ENCODE peak calls at places on chromosomes 4 and X, in four cellular contexts. One of them, this sample, is unnamed.

GRCh38 chr4:187798385-187798784 is 197.2 kb upstream of the ZFP42 start:
- DNase-seq in naive thymus-derived CD8-positive, alpha-beta T cell: no peak
- DNase-seq in heart left ventricle: no peak
- DNase-seq in H4: no peak
- DNase-seq in this sample: no peak

GRCh38 chr4:102386966-102387365 is 41.7 kb upstream of the SLC39A8 start:
- DNase-seq in H4: no peak
- DNase-seq in naive thymus-derived CD8-positive, alpha-beta T cell: no peak
- DNase-seq in heart left ventricle: no peak
- DNase-seq in this sample: no peak

GRCh38 chr4:171118091-171118490 is 695.1 kb upstream of the GALNTL6 start:
- DNase-seq in H4: peak
- DNase-seq in heart left ventricle: no peak
- DNase-seq in naive thymus-derived CD8-positive, alpha-beta T cell: no peak
- DNase-seq in this sample: no peak

GRCh38 chrX:129697204-129697829 is 41.5 kb upstream of the XPNPEP2 start:
- DNase-seq in H4: no peak
- DNase-seq in naive thymus-derived CD8-positive, alpha-beta T cell: no peak
- DNase-seq in heart left ventricle: peak
- DNase-seq in this sample: no peak

GRCh38 chrX:40778861-40779575 is 43.7 kb upstream of the MED14 start:
- DNase-seq in H4: peak
- DNase-seq in heart left ventricle: no peak
- DNase-seq in naive thymus-derived CD8-positive, alpha-beta T cell: no peak
- DNase-seq in this sample: peak

GRCh38 chr4:145956288-145956890 is 17.8 kb upstream of the ZNF827 start:
- DNase-seq in naive thymus-derived CD8-positive, alpha-beta T cell: peak
- DNase-seq in H4: peak
- DNase-seq in heart left ventricle: peak
- DNase-seq in this sample: peak

GRCh38 chr4:85932371-85933305 is 427.2 kb downstream of the MAPK10 start:
- DNase-seq in naive thymus-derived CD8-positive, alpha-beta T cell: no peak
- DNase-seq in heart left ventricle: no peak
- DNase-seq in H4: no peak
- DNase-seq in this sample: no peak

GRCh38 chr4:69689530-69690111 is 36.6 kb upstream of the UGT2A1 start:
- DNase-seq in H4: peak
- DNase-seq in heart left ventricle: no peak
- DNase-seq in naive thymus-derived CD8-positive, alpha-beta T cell: no peak
- DNase-seq in this sample: no peak

GRCh38 chr4:2436761-2437474 is 18.2 kb downstream of the CFAP99 start:
- DNase-seq in H4: no peak
- DNase-seq in heart left ventricle: no peak
- DNase-seq in naive thymus-derived CD8-positive, alpha-beta T cell: no peak
- DNase-seq in this sample: no peak

GRCh38 chr4:70903282-70903603 is 1.1 kb downstream of the MOB1B start:
- DNase-seq in naive thymus-derived CD8-positive, alpha-beta T cell: no peak
- DNase-seq in H4: no peak
- DNase-seq in heart left ventricle: no peak
- DNase-seq in this sample: peak

GRCh38 chrX:32530802-32531403 is 680.4 kb downstream of the DMD start:
- DNase-seq in naive thymus-derived CD8-positive, alpha-beta T cell: no peak
- DNase-seq in H4: peak
- DNase-seq in heart left ventricle: no peak
- DNase-seq in this sample: peak

GRCh38 chr4:105990933-105991332 is 95.7 kb downstream of the NPNT start:
- DNase-seq in heart left ventricle: peak
- DNase-seq in H4: peak
- DNase-seq in naive thymus-derived CD8-positive, alpha-beta T cell: no peak
- DNase-seq in this sample: peak

GRCh38 chr4:73998040-73999011 is at the start of gene CXCL5:
- DNase-seq in heart left ventricle: peak
- DNase-seq in naive thymus-derived CD8-positive, alpha-beta T cell: no peak
- DNase-seq in H4: no peak
- DNase-seq in this sample: peak

GRCh38 chr4:22532896-22533295 is 17.0 kb upstream of the ADGRA3 start:
- DNase-seq in H4: no peak
- DNase-seq in heart left ventricle: no peak
- DNase-seq in naive thymus-derived CD8-positive, alpha-beta T cell: no peak
- DNase-seq in this sample: no peak

GRCh38 chrX:29155286-29155685 is 568.0 kb downstream of the IL1RAPL1 start:
- DNase-seq in naive thymus-derived CD8-positive, alpha-beta T cell: no peak
- DNase-seq in H4: no peak
- DNase-seq in heart left ventricle: no peak
- DNase-seq in this sample: no peak

GRCh38 chr4:104677122-104677521 is 182.4 kb upstream of the CXXC4 start:
- DNase-seq in H4: peak
- DNase-seq in heart left ventricle: no peak
- DNase-seq in naive thymus-derived CD8-positive, alpha-beta T cell: no peak
- DNase-seq in this sample: no peak

GRCh38 chr4:5711479-5712184 is 631 bp downstream of the EVC start:
- DNase-seq in heart left ventricle: peak
- DNase-seq in H4: peak
- DNase-seq in naive thymus-derived CD8-positive, alpha-beta T cell: no peak
- DNase-seq in this sample: peak

GRCh38 chr4:128811571-128812359 is 2.3 kb downstream of the JADE1 start:
- DNase-seq in naive thymus-derived CD8-positive, alpha-beta T cell: peak
- DNase-seq in heart left ventricle: peak
- DNase-seq in H4: peak
- DNase-seq in this sample: peak

GRCh38 chr4:108834787-108835384 is 72.0 kb upstream of the ETNPPL start:
- DNase-seq in H4: peak
- DNase-seq in heart left ventricle: no peak
- DNase-seq in naive thymus-derived CD8-positive, alpha-beta T cell: no peak
- DNase-seq in this sample: peak

GRCh38 chrX:38249965-38250364 is 29.3 kb upstream of the SRPX start:
- DNase-seq in naive thymus-derived CD8-positive, alpha-beta T cell: no peak
- DNase-seq in H4: no peak
- DNase-seq in heart left ventricle: no peak
- DNase-seq in this sample: no peak

GRCh38 chrX:53279296-53280237 is 1.8 kb downstream of the IQSEC2 start:
- DNase-seq in naive thymus-derived CD8-positive, alpha-beta T cell: no peak
- DNase-seq in heart left ventricle: no peak
- DNase-seq in H4: no peak
- DNase-seq in this sample: no peak

GRCh38 chrX:20116575-20117240 is at the start of gene MAP7D2:
- DNase-seq in H4: no peak
- DNase-seq in naive thymus-derived CD8-positive, alpha-beta T cell: no peak
- DNase-seq in heart left ventricle: no peak
- DNase-seq in this sample: no peak

GRCh38 chr4:34953145-34953799 is 1291.0 kb downstream of the ARAP2 start:
- DNase-seq in naive thymus-derived CD8-positive, alpha-beta T cell: no peak
- DNase-seq in H4: peak
- DNase-seq in heart left ventricle: no peak
- DNase-seq in this sample: no peak